ENCODE peak calls at places on chromosomes 13 and 19, in nine cellular contexts. Q is lower lobe of right lung; I is C1 segment of cervical spinal cord; J is DND-41; Z is DMS53; V is OCI-LY7; O is activated naive CD4-positive, alpha-beta T cell treated with anti-CD3 and anti-CD28 coated beads, Interleukin-2, amount 10 ng/mL, durations not matched to agents 7 days and 5 days; G is dorsolateral prefrontal cortex; M is EL. P is an unnamed sample.

GRCh38 chr13:94454906-94455305 is 24.6 kb downstream of the DCT start:
- DNase-seq in V (no peak), M (peak), I (no peak), Q (no peak), G (no peak), J (no peak), O (no peak), Z (no peak), P (no peak)

GRCh38 chr19:38735257-38735686 is 9.0 kb downstream of the CAPN12 start:
- DNase-seq in I (no peak), O (peak), Z (peak), V (peak), Q (peak), J (no peak), G (no peak), M (no peak), P (no peak)

GRCh38 chr19:17347877-17348276 is 10.5 kb downstream of the GTPBP3 start:
- DNase-seq in G (no peak), V (no peak), I (no peak), Z (no peak), Q (no peak), M (no peak), O (no peak), J (no peak), P (no peak)

GRCh38 chr19:42424712-42425131 is 2.5 kb downstream of the LIPE start:
- DNase-seq in V (no peak), G (no peak), O (no peak), I (no peak), M (no peak), Z (no peak), Q (no peak), J (no peak), P (no peak)

GRCh38 chr19:19062454-19063182 is 1.2 kb upstream of the SLC25A42 start:
- DNase-seq in Q (no peak), M (peak), I (no peak), Z (peak), V (peak), J (peak), O (no peak), G (peak), P (peak)

GRCh38 chr19:51326216-51327065 is 15.0 kb downstream of the IGLON5 start:
- DNase-seq in M (no peak), Z (no peak), J (no peak), O (no peak), G (no peak), I (no peak), Q (no peak), V (no peak), P (no peak)

GRCh38 chr19:4930664-4931063 is 21.4 kb downstream of the UHRF1 start:
- DNase-seq in V (no peak), J (no peak), Z (no peak), I (no peak), M (no peak), G (peak), Q (no peak), O (no peak), P (no peak)

GRCh38 chr13:45851171-45851889 is at the start of gene SIAH3:
- DNase-seq in M (peak), J (no peak), Z (peak), G (peak), O (peak), I (no peak), Q (no peak), V (no peak), P (peak)

GRCh38 chr19:8340341-8341096 is 2.5 kb downstream of the KANK3 start:
- DNase-seq in I (no peak), V (no peak), J (no peak), G (no peak), M (no peak), Q (peak), Z (peak), O (no peak), P (no peak)

GRCh38 chr13:90918551-90918950 is 428.9 kb upstream of the MIR17HG start:
- DNase-seq in Z (peak), V (no peak), G (no peak), Q (no peak), J (no peak), O (no peak), M (no peak), I (no peak), P (peak)

GRCh38 chr19:55454787-55455243 is 6.6 kb downstream of the ISOC2 start:
- DNase-seq in V (peak), Z (peak), J (peak), O (peak), I (no peak), G (no peak), M (peak), Q (no peak), P (peak)

GRCh38 chr13:93476175-93476574 is 249.6 kb downstream of the GPC6 start:
- DNase-seq in I (no peak), M (peak), O (no peak), V (no peak), Q (no peak), G (no peak), Z (peak), J (no peak), P (peak)

GRCh38 chr13:85314686-85315085 is 484.5 kb downstream of the SLITRK6 start:
- DNase-seq in Z (peak), Q (no peak), M (no peak), G (no peak), J (no peak), I (no peak), O (no peak), V (no peak), P (no peak)

GRCh38 chr19:37505958-37506386 is 767 bp upstream of the ZNF793 start:
- DNase-seq in Q (no peak), Z (no peak), I (no peak), V (no peak), M (no peak), O (no peak), G (no peak), J (no peak), P (no peak)

GRCh38 chr19:17214531-17215124 is 529 bp upstream of the USE1 start:
- DNase-seq in I (no peak), J (no peak), O (no peak), V (no peak), G (no peak), Z (peak), Q (no peak), M (no peak), P (no peak)

GRCh38 chr19:41577833-41578232 is 1.9 kb downstream of the CEACAM21 start:
- DNase-seq in I (no peak), V (no peak), G (no peak), M (no peak), O (no peak), J (no peak), Z (no peak), Q (no peak), P (no peak)

GRCh38 chr19:29119582-29119981 is 93.4 kb downstream of the UQCRFS1 start:
- DNase-seq in J (no peak), I (no peak), M (no peak), V (no peak), O (no peak), G (no peak), Q (no peak), Z (no peak), P (peak)

GRCh38 chr13:24865158-24865557 is 101.2 kb downstream of the RNF17 start:
- DNase-seq in Q (no peak), Z (no peak), V (peak), I (no peak), O (no peak), M (no peak), J (no peak), G (no peak), P (peak)

GRCh38 chr13:28885191-28885590 is 65.1 kb downstream of the MTUS2 start:
- DNase-seq in O (no peak), Q (no peak), M (no peak), V (no peak), Z (peak), J (no peak), G (no peak), I (no peak), P (no peak)

GRCh38 chr19:15769586-15769985 is 17.9 kb upstream of the OR10H5 start:
- DNase-seq in O (peak), Q (no peak), M (no peak), G (no peak), J (peak), I (no peak), Z (no peak), V (no peak), P (no peak)

GRCh38 chr19:43525836-43526771 is 897 bp downstream of the ETHE1 start:
- DNase-seq in Z (no peak), J (no peak), V (no peak), Q (peak), M (peak), G (no peak), I (no peak), O (peak), P (peak)

GRCh38 chr19:8614455-8614854 is 3.9 kb upstream of the ADAMTS10 start:
- DNase-seq in J (no peak), G (no peak), Q (no peak), I (no peak), M (no peak), O (no peak), Z (no peak), V (no peak), P (no peak)

GRCh38 chr13:46721054-46721453 is 75.9 kb downstream of the ESD start:
- DNase-seq in Z (peak), Q (no peak), G (no peak), M (peak), I (no peak), V (peak), J (peak), O (peak), P (peak)

GRCh38 chr19:53333071-53333465 is 481 bp upstream of the ZNF845 start:
- DNase-seq in I (no peak), O (peak), M (no peak), J (peak), Q (peak), G (no peak), V (peak), Z (peak), P (peak)